ENCODE peak calls at places on chromosomes 1 and 21, in ten cellular contexts. One of them, this sample, is unnamed. For H3K4me1, the result is how much of the 10 kb centered on the place peaks cover.

GRCh38 chr1:2391034-2391384 is 345 bp downstream of the MORN1 start:
- DNase-seq in MM.1S: peak
- DNase-seq in hepatocyte: peak
- DNase-seq in left ventricle myocardium inferior: no peak
- DNase-seq in right atrium auricular region: no peak
- DNase-seq in lung: no peak
- DNase-seq in Panc1: no peak
- DNase-seq in uterus: no peak
- DNase-seq in heart left ventricle: peak
- DNase-seq in prostate gland: no peak
- DNase-seq in this sample: no peak

GRCh38 chr1:224497714-224498573 is 63.3 kb upstream of the WDR26 start:
- DNase-seq in MM.1S: peak
- DNase-seq in heart left ventricle: peak
- DNase-seq in right atrium auricular region: peak
- DNase-seq in left ventricle myocardium inferior: no peak
- DNase-seq in prostate gland: peak
- DNase-seq in lung: no peak
- DNase-seq in hepatocyte: peak
- DNase-seq in uterus: no peak
- DNase-seq in Panc1: peak
- DNase-seq in this sample: no peak

GRCh38 chr21:43854773-43855633 is 10.0 kb upstream of the AGPAT3 start:
- DNase-seq in MM.1S: peak
- DNase-seq in Panc1: no peak
- DNase-seq in prostate gland: no peak
- DNase-seq in left ventricle myocardium inferior: no peak
- DNase-seq in lung: no peak
- DNase-seq in hepatocyte: peak
- DNase-seq in right atrium auricular region: no peak
- DNase-seq in heart left ventricle: peak
- DNase-seq in uterus: no peak
- DNase-seq in this sample: no peak

GRCh38 chr1:110235839-110236682 is 25.9 kb downstream of the KCNC4 start:
- DNase-seq in Panc1: no peak
- DNase-seq in lung: no peak
- DNase-seq in right atrium auricular region: no peak
- DNase-seq in uterus: no peak
- DNase-seq in left ventricle myocardium inferior: no peak
- DNase-seq in heart left ventricle: no peak
- DNase-seq in hepatocyte: peak
- DNase-seq in prostate gland: peak
- DNase-seq in MM.1S: no peak
- DNase-seq in this sample: no peak

GRCh38 chr1:117680316-117681002 is 74.6 kb downstream of the TENT5C start:
- DNase-seq in hepatocyte: no peak
- DNase-seq in lung: no peak
- DNase-seq in prostate gland: no peak
- DNase-seq in MM.1S: no peak
- DNase-seq in Panc1: no peak
- DNase-seq in left ventricle myocardium inferior: no peak
- DNase-seq in right atrium auricular region: no peak
- DNase-seq in heart left ventricle: no peak
- DNase-seq in uterus: no peak
- DNase-seq in this sample: no peak

GRCh38 chr1:184298321-184299052 is 88.3 kb upstream of the C1orf21 start:
- DNase-seq in MM.1S: no peak
- DNase-seq in lung: no peak
- DNase-seq in right atrium auricular region: no peak
- DNase-seq in heart left ventricle: peak
- DNase-seq in hepatocyte: no peak
- DNase-seq in prostate gland: no peak
- DNase-seq in left ventricle myocardium inferior: no peak
- DNase-seq in Panc1: no peak
- DNase-seq in uterus: no peak
- DNase-seq in this sample: no peak

GRCh38 chr1:51444096-51444495 is 75.0 kb downstream of the EPS15 start:
- DNase-seq in right atrium auricular region: no peak
- DNase-seq in uterus: no peak
- DNase-seq in heart left ventricle: no peak
- DNase-seq in hepatocyte: no peak
- DNase-seq in MM.1S: no peak
- DNase-seq in prostate gland: no peak
- DNase-seq in lung: no peak
- DNase-seq in Panc1: no peak
- DNase-seq in left ventricle myocardium inferior: no peak
- DNase-seq in this sample: no peak

GRCh38 chr1:41500378-41500777 is 15.9 kb upstream of the EDN2 start:
- DNase-seq in left ventricle myocardium inferior: no peak
- DNase-seq in lung: peak
- DNase-seq in MM.1S: no peak
- DNase-seq in hepatocyte: no peak
- DNase-seq in right atrium auricular region: no peak
- DNase-seq in prostate gland: peak
- DNase-seq in Panc1: no peak
- DNase-seq in heart left ventricle: peak
- DNase-seq in uterus: peak
- DNase-seq in this sample: no peak

GRCh38 chr1:20359451-20360330 is 69.0 kb downstream of the VWA5B1 start:
- DNase-seq in MM.1S: peak
- DNase-seq in left ventricle myocardium inferior: no peak
- DNase-seq in prostate gland: no peak
- DNase-seq in heart left ventricle: no peak
- DNase-seq in Panc1: no peak
- DNase-seq in uterus: no peak
- DNase-seq in lung: no peak
- DNase-seq in hepatocyte: no peak
- DNase-seq in right atrium auricular region: no peak
- DNase-seq in this sample: no peak

GRCh38 chr1:2384941-2385481 is 6.3 kb downstream of the MORN1 start:
- DNase-seq in Panc1: no peak
- DNase-seq in heart left ventricle: peak
- DNase-seq in right atrium auricular region: no peak
- DNase-seq in hepatocyte: no peak
- DNase-seq in lung: no peak
- DNase-seq in uterus: no peak
- DNase-seq in prostate gland: no peak
- DNase-seq in left ventricle myocardium inferior: no peak
- DNase-seq in MM.1S: no peak
- DNase-seq in this sample: no peak

GRCh38 chr1:84855168-84855567 is 37.8 kb downstream of the LPAR3 start:
- DNase-seq in right atrium auricular region: no peak
- DNase-seq in lung: no peak
- DNase-seq in prostate gland: no peak
- DNase-seq in MM.1S: no peak
- DNase-seq in Panc1: no peak
- DNase-seq in heart left ventricle: no peak
- DNase-seq in hepatocyte: no peak
- DNase-seq in uterus: no peak
- DNase-seq in left ventricle myocardium inferior: no peak
- DNase-seq in this sample: no peak

GRCh38 chr1:17605582-17606344 is 66.3 kb downstream of the ARHGEF10L start:
- DNase-seq in heart left ventricle: peak
- DNase-seq in hepatocyte: peak
- DNase-seq in lung: no peak
- DNase-seq in MM.1S: no peak
- DNase-seq in left ventricle myocardium inferior: peak
- DNase-seq in uterus: peak
- DNase-seq in right atrium auricular region: no peak
- DNase-seq in prostate gland: peak
- DNase-seq in Panc1: no peak
- DNase-seq in this sample: no peak

GRCh38 chr1:41313661-41314131 is 47.5 kb upstream of the FOXO6 start:
- DNase-seq in right atrium auricular region: no peak
- DNase-seq in lung: peak
- DNase-seq in heart left ventricle: no peak
- DNase-seq in prostate gland: no peak
- DNase-seq in MM.1S: no peak
- DNase-seq in Panc1: no peak
- DNase-seq in left ventricle myocardium inferior: no peak
- DNase-seq in uterus: no peak
- DNase-seq in hepatocyte: no peak
- DNase-seq in this sample: no peak

GRCh38 chr1:160474392-160475242 is 48.4 kb downstream of the SLAMF6 start:
- DNase-seq in Panc1: no peak
- DNase-seq in prostate gland: no peak
- DNase-seq in MM.1S: no peak
- DNase-seq in uterus: no peak
- DNase-seq in hepatocyte: no peak
- DNase-seq in left ventricle myocardium inferior: no peak
- DNase-seq in lung: no peak
- DNase-seq in heart left ventricle: no peak
- DNase-seq in right atrium auricular region: no peak
- DNase-seq in this sample: no peak

GRCh38 chr21:37531402-37532042 is 164.9 kb downstream of the DYRK1A start:
- DNase-seq in prostate gland: no peak
- DNase-seq in Panc1: no peak
- DNase-seq in heart left ventricle: peak
- DNase-seq in MM.1S: no peak
- DNase-seq in uterus: no peak
- DNase-seq in lung: peak
- DNase-seq in right atrium auricular region: no peak
- DNase-seq in left ventricle myocardium inferior: peak
- DNase-seq in hepatocyte: no peak
- DNase-seq in this sample: no peak
- H3K4me1 ChIP-seq in prostate gland: under half
- H3K4me1 ChIP-seq in Panc1: under half
- H3K4me1 ChIP-seq in heart left ventricle: under half
- H3K4me1 ChIP-seq in MM.1S: under half
- H3K4me1 ChIP-seq in uterus: under half
- H3K4me1 ChIP-seq in lung: under half
- H3K4me1 ChIP-seq in right atrium auricular region: under half
- H3K4me1 ChIP-seq in left ventricle myocardium inferior: under half
- H3K4me1 ChIP-seq in hepatocyte: under half
- H3K4me1 ChIP-seq in this sample: under half

DNA sequence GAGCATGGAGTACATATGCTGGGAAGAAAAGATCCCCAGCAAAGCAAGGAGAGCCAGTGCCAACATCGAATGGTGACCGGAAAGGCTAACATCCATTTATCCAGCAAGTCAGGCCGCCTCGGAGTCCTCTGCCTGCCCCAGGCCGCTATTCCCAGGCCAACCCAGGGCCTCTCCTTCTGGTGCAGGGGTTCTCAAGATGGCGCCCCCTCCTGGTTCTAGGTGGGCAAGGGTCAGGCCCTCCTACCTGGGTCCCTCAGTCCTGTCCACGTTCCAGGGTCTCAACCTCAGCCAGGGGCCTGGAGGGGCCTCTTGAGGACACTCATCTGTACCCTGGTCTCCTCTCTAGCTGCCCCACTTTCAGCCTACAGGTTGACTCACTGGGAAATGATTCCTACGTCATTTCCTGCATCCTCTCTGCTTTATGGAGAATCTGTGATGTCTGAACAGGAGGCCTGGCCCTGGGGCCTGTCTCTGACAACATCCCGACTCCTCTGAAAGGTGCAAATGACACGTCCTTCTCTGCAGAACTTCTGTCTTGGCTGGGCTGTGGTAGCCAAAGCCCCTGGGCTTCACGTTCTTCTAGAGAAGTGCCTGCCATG is 145.3 kb downstream of the PSMG1 start:
- DNase-seq in heart left ventricle: no peak
- DNase-seq in prostate gland: no peak
- DNase-seq in left ventricle myocardium inferior: no peak
- DNase-seq in right atrium auricular region: no peak
- DNase-seq in Panc1: no peak
- DNase-seq in MM.1S: no peak
- DNase-seq in uterus: no peak
- DNase-seq in hepatocyte: no peak
- DNase-seq in lung: no peak
- DNase-seq in this sample: no peak
- TF ChIP-seq CTCF in heart left ventricle: no peak
- TF ChIP-seq CTCF in prostate gland: no peak
- TF ChIP-seq CTCF in left ventricle myocardium inferior: no peak
- TF ChIP-seq CTCF in right atrium auricular region: no peak
- TF ChIP-seq CTCF in Panc1: no peak
- TF ChIP-seq CTCF in MM.1S: no peak
- TF ChIP-seq CTCF in uterus: no peak
- TF ChIP-seq CTCF in hepatocyte: no peak
- TF ChIP-seq CTCF in lung: no peak
- TF ChIP-seq CTCF in this sample: no peak

GRCh38 chr1:153886127-153886526 is 36.6 kb downstream of the GATAD2B start:
- DNase-seq in left ventricle myocardium inferior: no peak
- DNase-seq in hepatocyte: no peak
- DNase-seq in heart left ventricle: no peak
- DNase-seq in lung: no peak
- DNase-seq in right atrium auricular region: no peak
- DNase-seq in Panc1: no peak
- DNase-seq in uterus: no peak
- DNase-seq in MM.1S: no peak
- DNase-seq in prostate gland: no peak
- DNase-seq in this sample: no peak
- H3K4me1 ChIP-seq in left ventricle myocardium inferior: half or more
- H3K4me1 ChIP-seq in hepatocyte: under half
- H3K4me1 ChIP-seq in heart left ventricle: under half
- H3K4me1 ChIP-seq in lung: under half
- H3K4me1 ChIP-seq in right atrium auricular region: under half
- H3K4me1 ChIP-seq in Panc1: under half
- H3K4me1 ChIP-seq in uterus: under half
- H3K4me1 ChIP-seq in MM.1S: under half
- H3K4me1 ChIP-seq in prostate gland: under half
- H3K4me1 ChIP-seq in this sample: half or more

GRCh38 chr1:217180443-217180842 is 450.4 kb downstream of the GPATCH2 start:
- DNase-seq in uterus: no peak
- DNase-seq in lung: no peak
- DNase-seq in MM.1S: no peak
- DNase-seq in heart left ventricle: no peak
- DNase-seq in hepatocyte: no peak
- DNase-seq in prostate gland: no peak
- DNase-seq in left ventricle myocardium inferior: no peak
- DNase-seq in Panc1: no peak
- DNase-seq in right atrium auricular region: no peak
- DNase-seq in this sample: no peak

GRCh38 chr1:217184854-217185253 is 446.0 kb downstream of the GPATCH2 start:
- DNase-seq in uterus: no peak
- DNase-seq in prostate gland: no peak
- DNase-seq in left ventricle myocardium inferior: no peak
- DNase-seq in right atrium auricular region: no peak
- DNase-seq in heart left ventricle: no peak
- DNase-seq in lung: no peak
- DNase-seq in hepatocyte: no peak
- DNase-seq in Panc1: no peak
- DNase-seq in MM.1S: no peak
- DNase-seq in this sample: no peak

GRCh38 chr1:217186664-217187063 is 444.2 kb downstream of the GPATCH2 start:
- DNase-seq in heart left ventricle: no peak
- DNase-seq in lung: no peak
- DNase-seq in left ventricle myocardium inferior: no peak
- DNase-seq in prostate gland: no peak
- DNase-seq in MM.1S: no peak
- DNase-seq in hepatocyte: no peak
- DNase-seq in Panc1: no peak
- DNase-seq in uterus: no peak
- DNase-seq in right atrium auricular region: no peak
- DNase-seq in this sample: no peak

GRCh38 chr1:217182992-217183391 is 447.9 kb downstream of the GPATCH2 start:
- DNase-seq in heart left ventricle: no peak
- DNase-seq in right atrium auricular region: no peak
- DNase-seq in prostate gland: no peak
- DNase-seq in left ventricle myocardium inferior: no peak
- DNase-seq in Panc1: no peak
- DNase-seq in uterus: no peak
- DNase-seq in MM.1S: no peak
- DNase-seq in lung: no peak
- DNase-seq in hepatocyte: no peak
- DNase-seq in this sample: no peak

GRCh38 chr1:217181205-217181746 is 449.6 kb downstream of the GPATCH2 start:
- DNase-seq in lung: no peak
- DNase-seq in prostate gland: no peak
- DNase-seq in MM.1S: no peak
- DNase-seq in heart left ventricle: no peak
- DNase-seq in left ventricle myocardium inferior: no peak
- DNase-seq in hepatocyte: no peak
- DNase-seq in uterus: no peak
- DNase-seq in right atrium auricular region: no peak
- DNase-seq in Panc1: no peak
- DNase-seq in this sample: no peak
- TF ChIP-seq CTCF in lung: no peak
- TF ChIP-seq CTCF in prostate gland: no peak
- TF ChIP-seq CTCF in MM.1S: no peak
- TF ChIP-seq CTCF in heart left ventricle: no peak
- TF ChIP-seq CTCF in left ventricle myocardium inferior: no peak
- TF ChIP-seq CTCF in hepatocyte: no peak
- TF ChIP-seq CTCF in uterus: no peak
- TF ChIP-seq CTCF in right atrium auricular region: no peak
- TF ChIP-seq CTCF in Panc1: no peak
- TF ChIP-seq CTCF in this sample: no peak

This sample was measured in CD8-positive, alpha-beta T cell.